ENCODE peak calls at places on chromosomes 5 and 9, in five cellular contexts. T, U, W, I and Z are unnamed samples.

GRCh38 chr5:8848997-8849585 is 696.8 kb downstream of the SEMA5A start:
- DNase-seq in T (no peak), U (no peak), I (no peak), W (peak), Z (peak)

GRCh38 chr5:177096162-177097015 is 9.7 kb downstream of the FGFR4 start:
- DNase-seq in I (no peak), T (no peak), W (no peak), U (peak), Z (no peak)

GRCh38 chr9:109640232-109641078 is 139.5 kb upstream of the PALM2AKAP2 start:
- DNase-seq in I (peak), W (peak), U (peak), T (peak), Z (peak)

GRCh38 chr5:3542158-3542557 is 53.5 kb upstream of the IRX1 start:
- DNase-seq in U (no peak), T (no peak), W (no peak), I (no peak), Z (no peak)

GRCh38 chr9:131323629-131324028 is 34.1 kb downstream of the PLPP7 start:
- DNase-seq in W (no peak), U (no peak), T (no peak), I (no peak), Z (no peak)

GRCh38 chr9:112093147-112093874 is 81.8 kb downstream of the SUSD1 start:
- DNase-seq in U (no peak), T (no peak), W (no peak), I (no peak), Z (no peak)

GRCh38 chr9:20683351-20684034 is 566 bp upstream of the FOCAD start:
- DNase-seq in I (no peak), W (peak), T (peak), U (peak), Z (peak)

GRCh38 chr5:96855041-96855872 is 21.0 kb upstream of the ERAP2 start:
- DNase-seq in W (peak), U (no peak), T (no peak), I (no peak), Z (peak)

GRCh38 chr9:70753311-70753710 is 338.9 kb upstream of the KLF9 start:
- DNase-seq in W (no peak), T (no peak), I (no peak), U (no peak), Z (no peak)

GRCh38 chr5:150484964-150485769 is 22.8 kb upstream of the NDST1 start:
- DNase-seq in W (no peak), T (no peak), I (no peak), U (no peak), Z (no peak)

GRCh38 chr9:87894998-87895625 is 12.4 kb downstream of the SPATA31E1 start:
- DNase-seq in I (no peak), U (no peak), T (no peak), W (no peak), Z (no peak)

GRCh38 chr9:136945333-136946227 is 537 bp downstream of the C8G start:
- DNase-seq in T (no peak), I (no peak), U (no peak), W (no peak), Z (no peak)